ENCODE peak calls at places on chromosomes 2 and 18, in four cellular contexts. C, S, H and Q are unnamed samples.
A peak's percentile ranks its signal among the peaks of the same experiment; 100 is the strongest.

GRCh38 chr18:8508320-8508719 is 100.9 kb upstream of the RAB12 start:
- DNase-seq in C (no peak), S (no peak), H (no peak), Q (no peak)

GRCh38 chr2:144404621-144405312 is 115.2 kb downstream of the ZEB2 start:
- DNase-seq in S (no peak), C (no peak), H (no peak), Q (no peak)

GRCh38 chr2:171272039-171272438 is 111.3 kb upstream of the TLK1 start:
- DNase-seq in C (no peak), S (no peak), H (peak; percentile 88), Q (peak; percentile 9)

GRCh38 chr2:167706800-167707199 is 540.6 kb downstream of the STK39 start:
- DNase-seq in C (no peak), S (no peak), H (peak; percentile 2), Q (no peak)

GRCh38 chr2:19488009-19488691 is 129.7 kb upstream of the OSR1 start:
- DNase-seq in S (no peak), H (peak; percentile 88), C (no peak), Q (no peak)

GRCh38 chr2:196473617-196474016 is 165.9 kb upstream of the CCDC150 start:
- DNase-seq in S (no peak), H (no peak), C (no peak), Q (no peak)

GRCh38 chr2:187993516-187993915 is 298.2 kb upstream of the GULP1 start:
- DNase-seq in C (no peak), H (no peak), S (no peak), Q (no peak)

GRCh38 chr18:56330381-56331115 is 307.8 kb downstream of the TXNL1 start:
- DNase-seq in S (no peak), H (no peak), C (no peak), Q (no peak)

GRCh38 chr2:100408104-100408503 is 9.4 kb downstream of the CHST10 start:
- DNase-seq in C (no peak), H (no peak), S (no peak), Q (no peak)

GRCh38 chr2:239826786-239827510 is 198.2 kb downstream of the NDUFA10 start:
- DNase-seq in C (no peak), H (no peak), S (no peak), Q (peak; percentile 36)

GRCh38 chr2:41896186-41896846 is 151.5 kb upstream of the PKDCC start:
- DNase-seq in S (no peak), H (no peak), C (no peak), Q (no peak)

GRCh38 chr2:26327291-26328272 is 18.4 kb upstream of the SELENOI start:
- DNase-seq in S (no peak), C (no peak), H (no peak), Q (no peak)

GRCh38 chr2:8486141-8486540 is 195.7 kb upstream of the ID2 start:
- DNase-seq in H (no peak), C (no peak), S (no peak), Q (no peak)

GRCh38 chr18:72762505-72763122 is 105.2 kb downstream of the NETO1 start:
- DNase-seq in C (no peak), H (peak; percentile 62), S (peak; percentile 12), Q (no peak)

GRCh38 chr2:187842978-187843847 is 289.0 kb upstream of the TFPI start:
- DNase-seq in S (peak; percentile 21), C (no peak), H (peak; percentile 64), Q (no peak)

GRCh38 chr2:44614940-44615339 is 253.2 kb downstream of the CAMKMT start:
- DNase-seq in S (no peak), C (no peak), H (no peak), Q (no peak)

GRCh38 chr2:64654063-64654811 is 524 bp upstream of the SERTAD2 start:
- DNase-seq in H (peak; percentile 87), C (peak; percentile 78), S (no peak), Q (peak; percentile 44)

GRCh38 chr18:27585602-27586173 is 400.6 kb upstream of the CHST9 start:
- DNase-seq in C (no peak), S (no peak), H (peak; percentile 63), Q (no peak)

GRCh38 chr2:186129767-186130581 is 356.1 kb upstream of the ZC3H15 start:
- DNase-seq in H (peak; percentile 75), C (no peak), S (no peak), Q (no peak)

GRCh38 chr2:238308177-238308576 is 12.1 kb upstream of the TRAF3IP1 start:
- DNase-seq in S (peak; percentile 34), H (no peak), C (peak; percentile 49), Q (no peak)

GRCh38 chr2:216066255-216066654 is 15.4 kb downstream of the PECR start:
- DNase-seq in H (no peak), C (no peak), S (no peak), Q (no peak)

GRCh38 chr2:189267491-189267890 is 87.9 kb upstream of the COL5A2 start:
- DNase-seq in S (no peak), C (no peak), H (no peak), Q (no peak)

GRCh38 chr2:146837857-146838256 is 1007.0 kb upstream of the ACVR2A start:
- DNase-seq in H (no peak), S (no peak), C (no peak), Q (no peak)

GRCh38 chr2:127134833-127135830 is 28.2 kb upstream of the BIN1 start:
- DNase-seq in S (no peak), H (no peak), C (no peak), Q (no peak)

GRCh38 chr2:168574856-168575630 is 119.0 kb downstream of the CERS6 start:
- DNase-seq in C (no peak), H (no peak), S (no peak), Q (no peak)

GRCh38 chr2:239274391-239275001 is 126.3 kb downstream of the HDAC4 start:
- DNase-seq in S (peak; percentile 80), H (no peak), C (no peak), Q (no peak)

GRCh38 chr2:100856732-100857131 is 36.8 kb downstream of the NPAS2 start:
- DNase-seq in H (no peak), C (no peak), S (no peak), Q (no peak)

GRCh38 chr2:232147440-232148077 is 186.0 kb downstream of the DIS3L2 start:
- DNase-seq in C (no peak), H (no peak), S (no peak), Q (no peak)

GRCh38 chr2:228927028-228928010 is 343.8 kb downstream of the PID1 start:
- DNase-seq in H (no peak), S (no peak), C (no peak), Q (no peak)

GRCh38 chr18:24234330-24234729 is 95.5 kb downstream of the CABYR start:
- DNase-seq in H (peak; percentile 5), S (no peak), C (no peak), Q (no peak)

GRCh38 chr2:134250840-134251461 is 2.9 kb upstream of the MGAT5 start:
- DNase-seq in S (no peak), H (no peak), C (no peak), Q (no peak)

DNA sequence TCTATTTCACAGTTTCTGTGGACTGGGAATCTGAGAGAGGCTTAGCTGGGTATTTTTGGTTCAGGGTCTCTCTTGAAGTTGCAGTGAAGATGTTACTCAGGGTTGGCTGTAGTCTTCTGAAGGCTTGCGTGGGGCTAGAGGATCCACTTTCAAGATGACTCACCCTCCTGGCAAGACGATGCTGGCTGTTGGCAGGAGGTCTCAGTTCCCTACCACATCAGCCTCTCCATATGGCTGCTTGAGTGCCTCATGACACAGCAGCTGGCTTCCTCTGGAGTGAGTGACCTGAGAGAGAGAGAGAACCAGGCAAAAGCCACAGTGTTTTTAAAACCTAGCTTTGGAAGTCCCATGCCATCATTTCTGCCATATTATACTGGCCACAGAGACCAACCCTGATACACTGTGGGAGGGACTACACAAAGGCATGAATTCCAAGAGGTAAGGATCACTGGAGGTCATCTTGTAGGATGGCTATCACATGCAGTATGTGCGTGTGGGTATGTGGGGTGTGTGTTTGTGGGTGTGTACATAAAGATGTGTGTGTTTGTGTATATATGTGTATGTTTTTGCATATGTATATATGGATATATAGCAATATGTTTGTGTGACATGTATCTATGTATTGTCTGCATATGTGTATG is 25.1 kb downstream of the DNPEP start:
- DNase-seq in H (no peak), S (no peak), C (no peak), Q (no peak)
- TF ChIP-seq JUN in H (no peak), S (no peak), C (no peak), Q (no peak)

GRCh38 chr18:74114206-74114605 is 33.4 kb downstream of the FBXO15 start:
- DNase-seq in H (no peak), S (no peak), C (no peak), Q (no peak)

GRCh38 chr18:74110983-74111382 is 36.7 kb downstream of the FBXO15 start:
- DNase-seq in S (no peak), C (no peak), H (no peak), Q (no peak)

GRCh38 chr18:74113711-74114110 is 33.9 kb downstream of the FBXO15 start:
- DNase-seq in C (no peak), H (no peak), S (no peak), Q (no peak)

GRCh38 chr18:74115046-74115445 is 32.6 kb downstream of the FBXO15 start:
- DNase-seq in H (no peak), S (no peak), C (no peak), Q (no peak)

DNA sequence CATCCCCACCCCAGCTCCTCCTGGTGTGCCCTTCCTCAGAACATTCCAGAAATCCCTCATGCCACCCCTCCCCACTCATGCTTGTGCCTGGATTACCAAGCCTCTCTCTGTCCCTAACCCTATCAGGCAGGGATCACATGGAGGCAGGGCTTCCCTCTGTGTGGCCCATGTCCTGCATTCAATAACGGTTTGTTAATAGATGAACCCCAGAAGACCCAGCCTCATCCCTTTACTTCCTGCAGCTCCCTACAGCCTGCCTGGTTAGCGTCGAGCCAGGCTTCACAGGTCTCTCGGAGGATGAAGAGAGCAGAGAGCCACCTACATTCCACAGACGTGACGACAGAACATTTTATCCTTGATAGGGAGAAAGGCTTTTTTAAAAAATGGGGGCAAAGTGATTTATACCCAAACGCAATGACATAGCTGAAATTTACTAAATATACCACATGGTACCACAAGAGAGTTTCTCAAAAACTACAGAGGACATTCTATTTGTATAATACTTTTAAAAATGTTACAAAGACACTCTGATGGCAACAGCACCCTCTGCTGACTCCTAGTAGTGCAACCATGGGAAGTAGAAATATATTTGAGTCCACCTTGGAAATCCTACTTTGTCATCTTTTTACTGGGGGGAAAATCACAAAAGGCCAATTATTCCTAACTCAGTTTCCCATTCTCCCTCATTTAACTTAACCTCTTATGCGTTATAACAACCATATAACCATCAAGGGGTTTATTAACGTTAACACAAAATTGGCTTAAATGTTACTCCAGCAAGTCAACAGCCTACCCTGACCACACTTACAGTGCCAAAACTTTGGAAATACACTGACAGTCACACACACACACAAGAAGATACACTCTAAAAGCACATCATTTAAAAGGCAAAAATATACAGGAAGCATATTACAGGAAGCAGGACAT is 30.7 kb downstream of the FBXO15 start:
- DNase-seq in C (peak; percentile 20), S (no peak), H (peak; percentile 20), Q (no peak)
- TF ChIP-seq ATF2 in C (no peak), S (no peak), H (no peak), Q (no peak)

DNA sequence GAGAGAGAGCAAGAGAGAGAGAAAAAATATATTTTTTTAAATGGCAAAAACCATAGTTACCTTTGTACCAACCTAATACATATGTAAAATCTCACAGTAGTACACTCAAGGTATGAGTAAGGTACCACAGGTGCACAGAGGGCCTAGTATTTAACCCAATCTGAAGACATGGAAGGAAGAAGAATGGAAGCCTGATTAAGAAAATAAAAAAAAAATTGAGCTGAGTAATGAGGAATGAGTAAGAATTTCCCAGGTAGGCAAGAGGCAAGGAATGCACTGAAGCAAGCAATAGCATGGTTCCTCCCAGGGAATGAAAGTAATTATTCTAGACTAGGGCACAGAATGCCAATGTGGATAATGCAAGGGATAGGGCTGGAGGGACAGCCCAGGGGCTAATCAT is 294.2 kb downstream of the FIGN start:
- DNase-seq in H (no peak), S (no peak), C (no peak), Q (no peak)
- TF ChIP-seq JUN in H (no peak), S (no peak), C (no peak), Q (no peak)

GRCh38 chr2:222817628-222818027 is 43.2 kb upstream of the ACSL3 start:
- DNase-seq in C (no peak), H (peak; percentile 34), S (no peak), Q (no peak)
- TF ChIP-seq ATF2 in C (no peak), H (no peak), S (no peak), Q (no peak)